ENCODE peak calls at places on chromosomes 13 and 19, in five cellular contexts. P, V, H, N and U are unnamed samples.
A peak's percentile ranks its signal among the peaks of the same experiment; 100 is the strongest.

GRCh38 chr13:51523082-51523518 is 61.2 kb upstream of the WDFY2 start:
- DNase-seq in P (peak; percentile 61), V (peak; percentile 78), H (no peak), N (peak; percentile 88), U (no peak)

GRCh38 chr13:21528616-21529015 is 69.5 kb upstream of the ZDHHC20 start:
- DNase-seq in P (peak; percentile 40), V (peak; percentile 52), H (no peak), N (peak; percentile 28), U (peak; percentile 68)

GRCh38 chr13:100707818-100708740 is 33.5 kb upstream of the TMTC4 start:
- DNase-seq in P (no peak), V (no peak), H (peak; percentile 11), N (peak; percentile 57), U (no peak)

GRCh38 chr19:46783670-46784069 is 4.7 kb downstream of the SLC1A5 start:
- DNase-seq in P (no peak), V (no peak), H (no peak), N (no peak), U (no peak)

GRCh38 chr19:35349614-35350521 is 2.2 kb downstream of the FFAR1 start:
- DNase-seq in P (no peak), V (no peak), H (no peak), N (no peak), U (no peak)

GRCh38 chr13:29958476-29958875 is 108.1 kb upstream of the UBL3 start:
- DNase-seq in P (no peak), V (no peak), H (no peak), N (no peak), U (no peak)

GRCh38 chr19:42370068-42370520 is 20.0 kb downstream of the CNFN start:
- DNase-seq in P (no peak), V (no peak), H (no peak), N (no peak), U (no peak)

GRCh38 chr13:37173214-37173613 is 67.8 kb upstream of the CSNK1A1L start:
- DNase-seq in P (peak; percentile 61), V (peak; percentile 54), H (no peak), N (peak; percentile 88), U (peak; percentile 89)

GRCh38 chr19:29480507-29480906 is 45.3 kb upstream of the VSTM2B start:
- DNase-seq in P (no peak), V (no peak), H (no peak), N (no peak), U (no peak)

GRCh38 chr13:53198017-53198416 is 169.4 kb downstream of the OLFM4 start:
- DNase-seq in P (peak; percentile 39), V (no peak), H (no peak), N (no peak), U (no peak)

GRCh38 chr13:79457948-79458347 is 23.0 kb upstream of the NDFIP2 start:
- DNase-seq in P (no peak), V (peak; percentile 70), H (peak; percentile 67), N (peak; percentile 90), U (no peak)

GRCh38 chr19:19674315-19674714 is 5.7 kb downstream of the ZNF101 start:
- DNase-seq in P (no peak), V (no peak), H (no peak), N (no peak), U (no peak)

GRCh38 chr13:39590466-39591036 is 12.4 kb downstream of the LHFPL6 start:
- DNase-seq in P (no peak), V (no peak), H (no peak), N (no peak), U (no peak)

GRCh38 chr19:12784871-12785430 is 6.3 kb upstream of the JUNB start:
- DNase-seq in P (no peak), V (no peak), H (no peak), N (no peak), U (no peak)

GRCh38 chr13:25232937-25233515 is 54.3 kb downstream of the MTMR6 start:
- DNase-seq in P (peak; percentile 70), V (peak; percentile 57), H (peak; percentile 34), N (peak; percentile 47), U (peak; percentile 2)

GRCh38 chr19:32349724-32350475 is 4.5 kb downstream of the ZNF507 start:
- DNase-seq in P (no peak), V (no peak), H (no peak), N (peak; percentile 14), U (no peak)

GRCh38 chr19:32350492-32350891 is 5.1 kb downstream of the ZNF507 start:
- DNase-seq in P (no peak), V (no peak), H (no peak), N (peak; percentile 14), U (no peak)

GRCh38 chr19:32343550-32344262 is 1.7 kb upstream of the ZNF507 start:
- DNase-seq in P (no peak), V (no peak), H (no peak), N (no peak), U (no peak)

GRCh38 chr19:32345261-32346207 is at the start of gene ZNF507:
- DNase-seq in P (peak; percentile 91), V (peak; percentile 78), H (peak; percentile 89), N (peak; percentile 65), U (no peak)

GRCh38 chr19:32346901-32347300 is 1.5 kb downstream of the ZNF507 start:
- DNase-seq in P (no peak), V (no peak), H (no peak), N (no peak), U (no peak)
- H3K4me3 ChIP-seq in P (peak overlapping the region; percentile 72), V (no peak overlapping the region), H (peak overlapping the region; percentile 96), N (peak overlapping the region; percentile 96), U (no peak overlapping the region)

GRCh38 chr19:50878851-50879250 is 5.6 kb downstream of the KLK2 start:
- DNase-seq in P (no peak), V (no peak), H (peak; percentile 80), N (no peak), U (no peak)

GRCh38 chr19:50880241-50880640 is 7.0 kb downstream of the KLK2 start:
- DNase-seq in P (no peak), V (no peak), H (no peak), N (no peak), U (no peak)

GRCh38 chr19:50877338-50877737 is 4.1 kb downstream of the KLK2 start:
- DNase-seq in P (no peak), V (no peak), H (no peak), N (no peak), U (no peak)

DNA sequence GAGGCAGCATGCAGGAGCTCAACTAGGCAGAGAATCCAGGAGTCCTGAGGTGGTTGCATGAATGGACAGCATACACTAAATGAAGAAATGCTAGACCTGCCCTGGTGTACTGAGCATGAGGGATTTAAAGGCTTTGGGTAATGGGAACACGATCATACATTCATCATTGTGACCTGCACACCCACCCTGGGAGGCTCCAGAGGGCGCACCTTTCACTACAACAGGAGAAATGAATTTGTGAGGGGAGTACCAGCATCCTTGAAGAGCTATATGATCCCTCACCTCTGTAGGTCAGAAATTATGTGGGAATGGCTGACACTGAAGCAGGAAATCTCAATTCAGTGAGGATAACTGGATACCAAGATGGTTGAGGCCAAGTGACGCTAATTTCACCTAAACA is 8.9 kb downstream of the KLK2 start:
- DNase-seq in P (no peak), V (no peak), H (peak; percentile 18), N (no peak), U (no peak)
- TF ChIP-seq CTCF in P (peak; percentile 18), V (no peak), H (peak; percentile 26), N (no peak), U (no peak)

GRCh38 chr19:844300-844971 is 3.6 kb downstream of the PRTN3 start:
- DNase-seq in P (no peak), V (no peak), H (peak; percentile 66), N (no peak), U (no peak)
- H3K4me3 ChIP-seq in P (no peak overlapping the region), V (no peak overlapping the region), H (peak overlapping the region; percentile 19), N (no peak overlapping the region), U (no peak overlapping the region)

GRCh38 chr19:11286312-11286974 is 9.5 kb upstream of the TSPAN16 start:
- DNase-seq in P (peak; percentile 82), V (peak; percentile 88), H (no peak), N (peak; percentile 50), U (no peak)
- TF ChIP-seq CTCF in P (peak; percentile 38), V (peak; percentile 39), H (no peak), N (peak; percentile 17), U (peak; percentile 31)

DNA sequence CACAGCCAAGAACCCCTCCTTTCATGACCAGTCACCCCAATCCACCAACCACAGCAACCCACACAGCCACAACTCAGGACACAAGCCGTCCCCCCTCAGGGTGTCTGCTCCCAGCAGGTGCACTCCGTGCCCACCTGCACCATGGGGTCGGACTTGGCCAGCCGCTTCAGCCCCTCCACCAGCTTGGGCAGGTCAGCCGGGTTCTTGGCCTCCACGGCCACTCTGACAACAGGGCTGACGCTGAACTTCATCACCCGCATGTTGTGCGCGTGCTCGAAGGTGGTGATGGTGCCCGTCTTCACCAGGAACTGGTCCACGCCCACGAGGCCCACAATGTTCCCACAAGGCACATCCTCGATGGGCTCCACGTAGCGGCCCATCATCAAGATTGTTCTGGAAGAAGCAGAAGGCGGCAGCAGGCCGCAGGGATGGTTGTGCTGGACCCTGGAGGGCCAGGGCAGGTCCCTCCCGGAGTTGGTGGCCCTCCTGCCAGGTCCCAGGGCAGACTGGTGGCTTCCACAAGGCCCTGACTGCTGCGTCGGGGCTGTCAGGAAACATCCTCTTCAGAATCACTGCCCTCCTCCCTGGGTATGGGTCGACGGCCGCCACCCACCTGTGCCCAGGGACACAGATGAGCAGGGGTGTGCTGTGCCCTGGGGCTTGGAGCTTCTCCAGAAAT is 5.5 kb downstream of the EEF2 start:
- DNase-seq in P (no peak), V (no peak), H (no peak), N (no peak), U (no peak)
- H3K4me3 ChIP-seq in P (no peak overlapping the region), V (no peak overlapping the region), H (no peak overlapping the region), N (no peak overlapping the region), U (no peak overlapping the region)

GRCh38 chr19:49295208-49295880 is 29.6 kb downstream of the SLC6A16 start:
- DNase-seq in P (no peak), V (no peak), H (no peak), N (no peak), U (no peak)

GRCh38 chr19:49301866-49302252 is 23.1 kb downstream of the SLC6A16 start:
- DNase-seq in P (no peak), V (no peak), H (no peak), N (no peak), U (no peak)

GRCh38 chr19:49297403-49297802 is 27.6 kb downstream of the SLC6A16 start:
- DNase-seq in P (no peak), V (no peak), H (no peak), N (peak; percentile 34), U (no peak)

GRCh38 chr19:49301165-49301865 is 23.7 kb downstream of the SLC6A16 start:
- DNase-seq in P (peak; percentile 83), V (peak; percentile 68), H (peak; percentile 87), N (peak; percentile 55), U (peak; percentile 8)
- TF ChIP-seq CTCF in P (peak; percentile 98), V (peak; percentile 95), H (peak; percentile 93), N (peak; percentile 93), U (peak; percentile 94)

DNA sequence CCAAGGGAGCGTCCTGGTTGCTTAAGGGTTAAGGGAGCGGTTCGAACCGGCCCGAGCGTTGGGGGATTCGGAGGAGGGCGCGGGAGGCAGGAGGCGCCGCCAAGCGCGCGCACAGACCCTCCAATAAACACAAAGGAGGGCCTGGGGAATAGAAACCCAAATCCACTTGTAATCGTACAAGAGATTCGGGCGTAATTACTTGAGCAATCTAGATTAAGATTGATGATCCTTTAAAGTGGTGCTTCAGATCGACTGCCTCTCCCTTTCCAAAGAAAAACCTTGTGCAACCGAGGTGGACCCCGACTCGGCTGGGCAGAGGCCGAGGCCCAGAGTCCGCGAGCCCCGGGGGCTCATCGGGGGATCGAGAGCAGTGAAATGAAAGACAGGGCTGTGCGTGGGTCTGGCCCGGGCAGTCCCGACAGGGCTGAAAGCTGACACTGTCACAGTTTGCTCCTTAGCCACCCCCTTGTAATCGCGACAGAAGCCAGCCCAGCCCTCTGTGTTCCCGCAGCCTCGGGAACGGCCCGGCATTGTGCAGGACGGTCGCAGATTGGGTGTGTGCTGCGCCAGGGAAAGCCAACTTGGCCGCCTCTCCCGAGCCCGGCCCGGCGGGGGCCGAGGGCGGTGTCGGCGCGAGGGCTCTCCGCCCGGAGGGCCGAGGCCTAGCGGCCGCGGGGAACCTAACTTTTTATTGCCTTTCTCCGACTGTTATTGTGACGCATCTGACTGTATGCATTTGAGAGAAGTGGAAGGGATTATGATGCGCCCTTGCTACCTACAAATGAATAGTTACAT is 5.6 kb downstream of the MAB21L1 start:
- DNase-seq in P (no peak), V (peak; percentile 39), H (no peak), N (peak; percentile 82), U (no peak)
- H3K4me3 ChIP-seq in P (no peak overlapping the region), V (peak overlapping the region; percentile 36), H (no peak overlapping the region), N (peak overlapping the region; percentile 87), U (peak overlapping the region; percentile 46)